ENCODE peak calls at places on chromosomes 5 and 9, in seven cellular contexts. B is mucosa of descending colon, J is cardiac muscle cell, G is right atrium auricular region, Y is uterus, F is GM06990, X is cardiac fibroblast. D is an unnamed sample.
A peak's percentile ranks its signal among the peaks of the same experiment; 100 is the strongest.

GRCh38 chr5:71922584-71923106 is 184.6 kb upstream of the MAP1B start:
- DNase-seq in Y (no peak), X (peak; percentile 92), F (no peak), G (no peak), J (peak; percentile 88), B (no peak), D (peak; percentile 90)

GRCh38 chr5:179267671-179268071 is 77.6 kb downstream of the ADAMTS2 start:
- DNase-seq in G (peak; percentile 60), Y (peak; percentile 13), X (no peak), F (no peak), B (no peak), J (no peak), D (no peak)

GRCh38 chr9:2307480-2307879 is 292.3 kb downstream of the SMARCA2 start:
- DNase-seq in J (peak; percentile 42), G (no peak), X (peak; percentile 70), Y (no peak), B (no peak), F (no peak), D (peak; percentile 33)

GRCh38 chr9:119768266-119768665 is 399.0 kb upstream of the BRINP1 start:
- DNase-seq in F (no peak), G (no peak), Y (no peak), J (no peak), X (no peak), B (no peak), D (no peak)

GRCh38 chr9:8030095-8030494 is 230.5 kb upstream of the DMAC1 start:
- DNase-seq in X (no peak), B (no peak), G (no peak), J (no peak), F (no peak), Y (no peak), D (no peak)

GRCh38 chr9:127967151-127967809 is 13.5 kb downstream of the EEIG1 start:
- DNase-seq in Y (peak; percentile 42), X (no peak), B (peak; percentile 54), G (no peak), F (no peak), J (no peak), D (no peak)

GRCh38 chr5:168637281-168637680 is 58.1 kb upstream of the PANK3 start:
- DNase-seq in G (no peak), Y (no peak), J (no peak), B (no peak), X (no peak), F (no peak), D (no peak)

GRCh38 chr9:130741831-130742449 is 48.4 kb downstream of the EXOSC2 start:
- DNase-seq in G (no peak), J (peak; percentile 22), X (peak; percentile 83), B (no peak), Y (no peak), F (no peak), D (peak; percentile 50)

GRCh38 chr5:31096238-31096865 is 97.1 kb upstream of the CDH6 start:
- DNase-seq in Y (no peak), J (peak; percentile 81), X (peak; percentile 70), B (no peak), F (no peak), G (no peak), D (peak; percentile 81)

GRCh38 chr9:37961346-37961745 is 57.4 kb upstream of the SLC25A51 start:
- DNase-seq in X (no peak), F (no peak), B (no peak), Y (no peak), G (no peak), J (no peak), D (no peak)

GRCh38 chr5:50691399-50692016 is 25.1 kb downstream of the PARP8 start:
- DNase-seq in G (no peak), Y (no peak), B (no peak), F (no peak), X (no peak), J (no peak), D (no peak)

GRCh38 chr5:42277293-42277692 is 145.9 kb upstream of the GHR start:
- DNase-seq in G (no peak), J (no peak), B (no peak), F (no peak), X (no peak), Y (no peak), D (no peak)

GRCh38 chr9:131977074-131977838 is 102.4 kb downstream of the MED27 start:
- DNase-seq in G (no peak), Y (no peak), B (no peak), F (no peak), J (no peak), X (no peak), D (no peak)

GRCh38 chr5:73947876-73948275 is 321.9 kb downstream of the ARHGEF28 start:
- DNase-seq in Y (no peak), G (no peak), X (no peak), F (no peak), B (no peak), J (no peak), D (no peak)

GRCh38 chr9:107367727-107368502 is 84.8 kb downstream of the RAD23B start:
- DNase-seq in Y (no peak), F (no peak), J (no peak), X (peak; percentile 62), B (no peak), G (no peak), D (peak; percentile 73)

GRCh38 chr9:129014611-129015010 is 13.5 kb downstream of the SH3GLB2 start:
- DNase-seq in G (no peak), F (no peak), B (no peak), X (no peak), Y (no peak), J (no peak), D (no peak)

GRCh38 chr9:21316860-21317259 is 11.7 kb upstream of the IFNA5 start:
- DNase-seq in G (no peak), F (no peak), X (no peak), J (no peak), Y (no peak), B (no peak), D (no peak)

GRCh38 chr5:538271-538771 is 14.1 kb upstream of the SLC9A3 start:
- DNase-seq in Y (no peak), F (no peak), B (peak; percentile 48), J (no peak), X (no peak), G (no peak), D (no peak)

GRCh38 chr5:57468481-57469165 is 14.0 kb downstream of the ACTBL2 start:
- DNase-seq in Y (no peak), F (no peak), J (peak; percentile 86), B (no peak), G (no peak), X (peak; percentile 90), D (peak; percentile 90)

GRCh38 chr5:176675676-176676360 is 28.5 kb downstream of the TSPAN17 start:
- DNase-seq in F (no peak), B (no peak), Y (no peak), G (no peak), J (peak; percentile 48), X (peak; percentile 47), D (peak; percentile 29)

GRCh38 chr5:78779771-78780616 is 131.4 kb upstream of the LHFPL2 start:
- DNase-seq in J (peak; percentile 78), X (peak; percentile 90), F (no peak), G (peak; percentile 75), B (no peak), Y (peak; percentile 20), D (peak; percentile 84)

GRCh38 chr9:99093492-99093791 is 11.5 kb upstream of the TGFBR1 start:
- DNase-seq in F (no peak), J (no peak), G (no peak), X (no peak), Y (no peak), B (no peak), D (no peak)

GRCh38 chr9:135507104-135508035 is 6.9 kb downstream of the MRPS2 start:
- DNase-seq in G (no peak), Y (no peak), J (no peak), B (peak; percentile 34), F (no peak), X (no peak), D (no peak)

GRCh38 chr5:38845555-38846378 is at the start of gene OSMR:
- DNase-seq in B (peak; percentile 85), Y (peak; percentile 96), F (no peak), G (peak; percentile 94), X (peak; percentile 99), J (peak; percentile 100), D (peak; percentile 99)

GRCh38 chr9:135329571-135330306 is 149.8 kb upstream of the PPP1R26 start:
- DNase-seq in X (no peak), J (no peak), B (no peak), F (no peak), Y (peak; percentile 4), G (no peak), D (no peak)

DNA sequence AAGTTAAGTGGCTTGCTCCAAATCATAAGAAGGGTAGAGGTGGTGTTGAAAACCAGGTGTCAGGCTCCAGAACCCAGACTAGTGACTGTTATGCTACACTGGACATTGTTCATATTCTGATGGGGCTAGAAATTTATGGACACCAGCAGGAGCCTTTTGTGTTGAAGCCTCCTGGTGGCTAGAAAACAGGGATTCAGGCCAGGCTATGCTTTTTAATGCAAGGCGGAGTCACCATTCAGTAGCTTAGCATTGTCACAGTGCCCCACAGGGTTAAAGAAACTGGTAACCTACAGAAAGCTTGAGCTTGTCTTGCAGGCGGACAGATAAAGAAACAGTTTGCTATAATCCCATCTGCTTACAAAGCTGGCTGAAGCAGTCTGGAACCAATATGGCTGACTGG is 23.0 kb upstream of the GOLM1 start:
- DNase-seq in F (no peak), J (no peak), G (no peak), Y (no peak), X (no peak), B (no peak), D (no peak)
- TF ChIP-seq CTCF in F (no peak), J (peak; percentile 14), G (no peak), Y (no peak), X (no peak), B (no peak), D (peak; percentile 5)

GRCh38 chr5:88875609-88876234 is 7.3 kb downstream of the MEF2C start:
- DNase-seq in X (peak; percentile 73), F (no peak), Y (no peak), G (no peak), J (peak; percentile 28), B (no peak), D (peak; percentile 34)
- H3K4me3 ChIP-seq in X (no peak overlapping the region), F (peak overlapping the region; percentile 93), Y (no peak overlapping the region), G (peak overlapping the region; percentile 17), J (no peak overlapping the region), B (no peak overlapping the region), D (no peak overlapping the region)

GRCh38 chr5:175290379-175290778 is 153.6 kb downstream of the DRD1 start:
- DNase-seq in Y (no peak), G (no peak), X (no peak), J (no peak), B (no peak), F (no peak), D (no peak)
- TF ChIP-seq CTCF in Y (no peak), G (no peak), X (no peak), J (no peak), B (no peak), F (no peak), D (no peak)

DNA sequence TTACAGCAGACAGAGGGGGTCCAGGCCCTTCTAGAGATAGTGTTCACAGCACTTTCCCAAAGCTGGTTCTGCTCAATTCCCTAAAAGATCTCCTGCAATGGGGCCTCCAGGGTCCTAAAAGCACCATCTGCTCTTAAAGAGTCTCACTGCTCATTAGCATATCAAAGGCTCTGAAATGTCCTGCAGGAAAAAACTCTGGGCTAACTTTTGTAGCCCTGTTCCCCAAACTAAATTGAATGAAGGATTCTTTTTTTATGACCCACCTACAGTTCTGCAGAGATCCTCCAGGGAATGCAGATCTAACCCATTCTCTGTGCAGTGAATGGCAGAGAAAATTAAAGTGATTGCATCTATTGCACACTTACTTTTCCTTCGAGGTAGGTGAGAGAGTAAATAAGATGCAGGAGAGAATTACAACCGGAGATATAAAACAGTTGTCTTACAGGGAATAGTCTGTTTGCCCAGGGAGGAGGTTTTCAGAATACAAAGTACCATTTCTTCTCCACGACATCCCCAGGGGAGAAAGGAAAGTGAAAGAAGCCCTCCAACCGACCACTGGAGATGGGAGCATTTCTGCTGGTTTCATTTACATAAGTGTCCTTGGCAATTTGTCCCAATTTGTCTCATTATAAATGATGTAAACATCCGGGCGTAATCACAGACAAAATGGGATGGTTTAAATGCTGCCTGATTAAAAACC is 113.8 kb downstream of the KCNIP1 start:
- DNase-seq in G (no peak), X (no peak), F (no peak), B (no peak), J (no peak), Y (no peak), D (no peak)
- H3K4me3 ChIP-seq in G (no peak overlapping the region), X (no peak overlapping the region), F (no peak overlapping the region), B (no peak overlapping the region), J (no peak overlapping the region), Y (no peak overlapping the region), D (no peak overlapping the region)